ENCODE peak calls at places on chromosomes 1 and 21, in eight cellular contexts. M, Y, G, B, D, P, S and J are unnamed samples.

GRCh38 chr1:177021741-177022140 is 142.8 kb downstream of the ASTN1 start:
- DNase-seq in M (no peak), Y (no peak), G (no peak), B (no peak), D (no peak), P (no peak), S (no peak), J (no peak)

GRCh38 chr21:44582055-44582454 is 1.7 kb upstream of the KRTAP10-5 start:
- DNase-seq in M (no peak), Y (no peak), G (no peak), B (no peak), D (no peak), P (no peak), S (no peak), J (peak; percentile 31)

GRCh38 chr1:95023399-95024050 is 49.2 kb downstream of the ALG14 start:
- DNase-seq in M (no peak), Y (no peak), G (no peak), B (no peak), D (no peak), P (no peak), S (peak; percentile 96), J (no peak)

GRCh38 chr1:173043253-173043652 is 7.5 kb downstream of the TNFSF18 start:
- DNase-seq in M (no peak), Y (no peak), G (no peak), B (no peak), D (no peak), P (no peak), S (peak; percentile 63), J (no peak)

GRCh38 chr1:204744102-204744501 is 58.6 kb upstream of the LRRN2 start:
- DNase-seq in M (no peak), Y (no peak), G (no peak), B (no peak), D (no peak), P (no peak), S (no peak), J (no peak)

GRCh38 chr21:32572574-32573420 is 12.5 kb downstream of the TCP10L start:
- DNase-seq in M (no peak), Y (no peak), G (peak; percentile 66), B (no peak), D (no peak), P (no peak), S (no peak), J (no peak)

GRCh38 chr1:205813755-205814058 is 709 bp upstream of the SLC41A1 start:
- DNase-seq in M (no peak), Y (no peak), G (no peak), B (no peak), D (no peak), P (peak; percentile 32), S (peak; percentile 65), J (no peak)

GRCh38 chr1:208231929-208232360 is 12.2 kb downstream of the PLXNA2 start:
- DNase-seq in M (no peak), Y (no peak), G (no peak), B (no peak), D (no peak), P (no peak), S (peak; percentile 87), J (no peak)

GRCh38 chr1:35756064-35756463 is 13.7 kb downstream of the CLSPN start:
- DNase-seq in M (no peak), Y (no peak), G (no peak), B (no peak), D (no peak), P (no peak), S (no peak), J (no peak)

DNA sequence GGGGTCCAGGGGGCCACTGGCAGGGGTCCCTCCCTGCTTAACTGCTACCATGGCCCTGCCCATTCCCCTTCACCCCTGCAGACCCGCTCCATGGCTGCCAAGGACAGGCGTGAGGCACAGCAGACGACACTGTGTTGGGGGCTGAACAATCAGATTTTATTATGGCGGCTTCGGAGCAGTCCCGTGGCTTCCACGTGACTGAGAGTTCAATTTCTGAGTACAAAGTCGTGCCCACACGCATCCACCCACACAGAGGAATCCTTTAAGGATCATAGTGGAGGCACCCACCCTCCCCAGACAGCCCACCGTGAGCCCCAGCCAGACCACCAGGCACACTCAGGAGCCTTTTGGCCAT is 1.5 kb downstream of the HES5 start:
- DNase-seq in M (no peak), Y (no peak), G (no peak), B (no peak), D (no peak), P (no peak), S (no peak), J (no peak)
- H3K4me3 ChIP-seq in M (no peak overlapping the region), Y (no peak overlapping the region), G (no peak overlapping the region), B (no peak overlapping the region), D (peak overlapping the region; percentile 26), P (no peak overlapping the region), S (no peak overlapping the region), J (no peak overlapping the region)

GRCh38 chr1:30756545-30757195 is 904 bp downstream of the LAPTM5 start:
- DNase-seq in M (peak; percentile 86), Y (no peak), G (peak; percentile 58), B (no peak), D (peak; percentile 67), P (no peak), S (peak; percentile 82), J (peak; percentile 94)
- H3K4me1 ChIP-seq in M (peaks cover 4% of the 10 kb centered on the region), Y (peaks cover 46% of the 10 kb centered on the region), G (peaks cover 15% of the 10 kb centered on the region), B (no peaks in the 10 kb centered on the region), D (no peaks in the 10 kb centered on the region), P (peaks cover 27% of the 10 kb centered on the region), S (peaks cover 6% of the 10 kb centered on the region), J (peaks cover 93% of the 10 kb centered on the region)

DNA sequence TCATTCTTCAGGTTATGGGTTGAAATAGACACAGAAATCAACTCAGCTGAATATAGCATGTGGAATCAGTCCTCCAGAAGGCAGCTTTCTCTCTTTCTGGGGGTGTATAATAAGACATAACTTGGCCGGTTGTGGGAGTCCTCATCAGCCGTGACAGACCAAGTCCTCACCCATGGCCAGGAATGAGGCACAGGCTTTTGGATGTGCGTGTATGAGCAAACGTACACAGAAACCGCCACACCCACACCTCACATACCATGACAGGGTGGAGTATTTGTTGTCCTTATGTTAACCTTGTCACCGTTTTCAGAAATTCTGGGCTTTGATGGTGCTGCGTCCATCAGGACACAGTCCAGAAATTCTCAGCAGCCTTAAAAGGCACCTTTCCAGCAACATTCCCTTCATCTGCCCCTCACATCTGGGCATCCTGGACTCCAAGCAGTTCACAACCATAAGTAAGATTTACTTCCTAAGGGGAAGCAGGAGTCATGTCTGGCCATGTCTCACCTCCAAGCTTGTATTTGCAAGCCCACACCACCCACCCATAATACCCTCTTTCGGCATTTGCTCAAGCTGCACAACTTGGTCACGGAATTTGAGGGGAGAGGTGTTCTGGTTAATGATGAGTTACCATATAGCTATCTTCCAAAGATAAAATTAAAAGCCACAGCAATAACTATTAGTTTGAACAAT is 12.4 kb downstream of the C1orf116 start:
- DNase-seq in M (no peak), Y (no peak), G (peak; percentile 80), B (peak; percentile 61), D (no peak), P (peak; percentile 60), S (no peak), J (no peak)
- TF ChIP-seq POLR2A in M (no peak), Y (no peak), G (no peak), B (peak; percentile 9), D (no peak), P (no peak), S (no peak), J (no peak)

GRCh38 chr1:16163882-16164820 is 8.3 kb upstream of the EPHA2 start:
- DNase-seq in M (peak; percentile 58), Y (no peak), G (no peak), B (no peak), D (no peak), P (no peak), S (peak; percentile 100), J (no peak)

GRCh38 chr1:16158993-16159831 is 3.3 kb upstream of the EPHA2 start:
- DNase-seq in M (no peak), Y (no peak), G (no peak), B (peak; percentile 67), D (no peak), P (peak; percentile 82), S (no peak), J (no peak)

GRCh38 chr1:16164821-16165364 is 9.0 kb upstream of the EPHA2 start:
- DNase-seq in M (no peak), Y (no peak), G (no peak), B (no peak), D (no peak), P (no peak), S (no peak), J (no peak)

GRCh38 chr1:16161717-16162116 is 5.8 kb upstream of the EPHA2 start:
- DNase-seq in M (no peak), Y (no peak), G (no peak), B (peak; percentile 54), D (no peak), P (no peak), S (no peak), J (no peak)

DNA sequence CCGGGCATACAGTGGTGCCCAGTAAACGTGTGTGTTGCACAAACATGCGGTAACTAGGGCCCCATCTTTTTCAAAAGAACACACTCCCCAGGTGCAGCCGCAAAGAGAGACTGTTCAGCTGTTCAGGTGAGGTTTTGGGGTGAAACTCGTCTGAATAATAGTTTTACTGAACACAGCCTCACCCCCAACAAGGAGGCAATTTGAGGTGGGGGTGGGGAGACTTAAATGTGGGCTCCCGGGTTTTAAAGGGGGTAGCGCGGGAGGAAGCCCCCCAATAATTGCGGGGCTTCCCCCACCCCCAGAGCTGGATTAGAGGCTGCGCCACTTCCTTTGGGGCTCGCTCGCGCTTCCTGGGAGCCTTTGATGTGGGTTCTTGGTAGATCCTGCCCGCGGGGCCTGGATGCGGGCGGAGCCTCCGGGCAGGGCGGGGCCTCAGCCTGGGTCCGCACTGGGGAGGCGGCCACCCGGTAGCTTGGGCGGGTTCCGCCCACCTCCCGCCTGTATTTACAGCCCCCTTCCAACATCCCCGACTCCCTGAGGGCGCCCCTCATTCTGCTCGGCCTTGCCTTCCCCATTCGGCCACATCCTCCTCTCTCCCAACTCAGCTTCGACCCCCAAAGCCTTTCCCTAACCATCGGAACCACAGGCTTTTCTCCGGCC is 6.4 kb upstream of the EPHA2 start:
- DNase-seq in M (no peak), Y (no peak), G (peak; percentile 71), B (peak; percentile 82), D (no peak), P (no peak), S (no peak), J (no peak)
- H3K4me3 ChIP-seq in M (no peak overlapping the region), Y (peak overlapping the region; percentile 14), G (peak overlapping the region; percentile 12), B (peak overlapping the region; percentile 11), D (no peak overlapping the region), P (peak overlapping the region; percentile 48), S (no peak overlapping the region), J (no peak overlapping the region)

DNA sequence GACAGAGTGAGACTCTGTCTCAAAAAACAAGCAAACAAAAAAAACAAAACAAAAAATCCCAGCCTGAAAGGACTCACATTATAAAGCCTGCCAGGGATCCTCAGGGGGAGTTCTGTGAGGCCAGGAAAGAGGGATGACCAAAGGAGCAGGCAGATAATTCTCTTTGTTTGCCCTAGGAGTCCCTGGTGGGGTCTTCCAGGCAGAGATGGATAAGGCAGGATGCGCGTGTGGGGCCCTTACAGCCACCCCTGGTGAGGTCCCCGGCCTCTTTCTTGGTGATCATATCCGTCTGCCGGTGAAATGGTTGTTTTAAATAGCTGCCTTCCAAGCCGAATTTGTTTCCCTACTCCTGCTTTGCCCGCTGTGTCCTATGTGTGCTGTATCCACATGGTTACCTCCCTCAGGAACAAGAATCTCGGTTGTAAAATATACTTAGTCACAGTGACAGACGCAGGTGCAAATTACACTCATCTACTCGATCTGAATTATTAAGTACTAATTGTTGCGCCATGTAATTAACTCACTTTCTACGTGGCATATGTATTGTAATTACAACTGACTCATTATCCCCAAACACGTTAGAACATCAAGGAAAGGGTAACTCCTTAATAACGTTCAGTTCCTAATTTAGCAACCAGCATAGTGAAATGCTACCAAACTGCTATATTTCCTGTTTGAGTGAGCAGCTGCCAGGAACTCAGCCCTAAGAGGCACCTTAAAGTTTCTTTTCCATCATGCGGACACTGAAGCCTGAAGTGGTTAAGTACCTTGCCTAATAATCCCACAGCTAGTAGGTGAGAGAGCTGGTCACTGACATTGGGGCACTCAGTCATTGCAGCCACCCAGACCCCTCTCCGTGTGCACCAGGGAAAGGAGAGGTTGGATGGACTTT is 106.4 kb downstream of the ZSCAN20 start:
- DNase-seq in M (no peak), Y (no peak), G (no peak), B (no peak), D (no peak), P (no peak), S (no peak), J (no peak)
- H3K4me1 ChIP-seq in M (peaks cover 5% of the 10 kb centered on the region), Y (peaks cover 4% of the 10 kb centered on the region), G (peaks cover 9% of the 10 kb centered on the region), B (no peaks in the 10 kb centered on the region), D (no peaks in the 10 kb centered on the region), P (no peaks in the 10 kb centered on the region), S (no peaks in the 10 kb centered on the region), J (no peaks in the 10 kb centered on the region)